ENCODE peak calls at places on chromosomes 2 and 18, in five cellular contexts. K, Z, T, L and W are unnamed samples.

GRCh38 chr2:143284087-143284675 is 155.0 kb downstream of the ARHGAP15 start:
- DNase-seq in K (no peak), Z (peak; percentile 40), T (no peak), L (no peak), W (peak; percentile 47)

GRCh38 chr2:240912878-240913809 is 7.0 kb downstream of the CROCC2 start:
- DNase-seq in K (no peak), Z (no peak), L (no peak), T (no peak), W (peak; percentile 26)

GRCh38 chr2:236318401-236318800 is 54.2 kb upstream of the ASB18 start:
- DNase-seq in K (no peak), L (no peak), Z (no peak), T (no peak), W (no peak)

GRCh38 chr2:235149736-235150135 is 197.9 kb downstream of the SH3BP4 start:
- DNase-seq in T (no peak), L (no peak), K (no peak), Z (no peak), W (no peak)

GRCh38 chr2:103183061-103183460 is 421.2 kb downstream of the TMEM182 start:
- DNase-seq in Z (no peak), L (no peak), T (no peak), K (no peak), W (no peak)

GRCh38 chr2:24824966-24825882 is 32.0 kb downstream of the CENPO start:
- DNase-seq in L (no peak), K (no peak), T (no peak), Z (no peak), W (no peak)

GRCh38 chr2:216700088-216700567 is 4.8 kb upstream of the IGFBP5 start:
- DNase-seq in Z (peak; percentile 26), K (no peak), T (no peak), L (no peak), W (no peak)

GRCh38 chr2:171707752-171708151 is 20.5 kb downstream of the DYNC1I2 start:
- DNase-seq in K (no peak), T (no peak), Z (no peak), L (no peak), W (no peak)

GRCh38 chr2:237669628-237670351 is 42.4 kb downstream of the LRRFIP1 start:
- DNase-seq in K (peak; percentile 99), L (no peak), Z (peak; percentile 100), T (peak; percentile 78), W (peak; percentile 100)

GRCh38 chr2:186589733-186590537 is at the start of gene ITGAV:
- DNase-seq in K (peak; percentile 78), T (peak; percentile 91), L (peak; percentile 74), Z (peak; percentile 87), W (peak; percentile 90)

GRCh38 chr2:27175330-27175729 is 26.5 kb downstream of the TCF23 start:
- DNase-seq in L (no peak), T (no peak), Z (peak; percentile 46), K (no peak), W (no peak)

GRCh38 chr2:201638331-201638730 is 5.0 kb downstream of the TMEM237 start:
- DNase-seq in T (no peak), L (no peak), K (no peak), Z (no peak), W (no peak)

GRCh38 chr2:108304975-108305374 is 16.3 kb downstream of the SULT1C2 start:
- DNase-seq in L (no peak), Z (no peak), T (no peak), K (no peak), W (no peak)

GRCh38 chr2:28956415-28956826 is 24.7 kb upstream of the TOGARAM2 start:
- DNase-seq in T (no peak), Z (peak; percentile 11), L (no peak), K (no peak), W (peak; percentile 34)
- H3K4me3 ChIP-seq in T (no peak overlapping the region), Z (no peak overlapping the region), L (peak overlapping the region; percentile 16), K (no peak overlapping the region), W (peak overlapping the region; percentile 63)

DNA sequence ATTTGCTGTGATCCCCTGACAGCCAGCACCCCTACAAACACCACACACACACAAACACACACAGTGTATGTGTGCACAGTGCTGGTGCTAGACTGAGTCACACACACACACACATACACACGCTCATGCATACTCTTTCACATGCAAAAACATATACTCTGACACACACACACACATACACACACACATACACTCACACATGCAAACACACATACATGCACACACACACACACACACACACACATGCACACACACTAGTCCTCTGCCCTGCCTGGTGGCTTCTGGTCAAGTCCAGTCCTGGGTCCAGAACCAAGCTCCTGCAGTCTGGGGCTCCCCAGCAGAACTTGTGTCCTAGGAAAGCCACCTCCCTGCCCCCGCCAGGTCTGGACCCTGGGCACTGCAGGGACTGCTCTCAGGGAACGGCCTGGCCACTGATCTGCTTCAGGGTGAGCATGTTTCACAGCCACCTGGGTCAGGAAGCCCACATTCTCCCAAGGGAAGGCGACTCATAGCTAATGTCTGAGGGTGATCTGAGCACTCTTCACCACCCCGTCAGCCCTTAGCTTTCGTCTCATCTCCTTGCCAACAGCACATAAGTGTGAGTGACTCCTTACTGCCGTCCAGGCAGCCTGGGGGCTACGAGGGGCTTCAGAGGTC is 88.2 kb downstream of the MCFD2 start:
- DNase-seq in L (no peak), Z (peak; percentile 79), T (no peak), K (peak; percentile 72), W (peak; percentile 68)
- H3K4me3 ChIP-seq in L (no peak overlapping the region), Z (no peak overlapping the region), T (no peak overlapping the region), K (no peak overlapping the region), W (no peak overlapping the region)

GRCh38 chr2:149180226-149180875 is 141.9 kb downstream of the LYPD6B start:
- DNase-seq in Z (peak; percentile 84), L (no peak), T (no peak), K (no peak), W (no peak)
- H3K4me3 ChIP-seq in Z (no peak overlapping the region), L (no peak overlapping the region), T (no peak overlapping the region), K (no peak overlapping the region), W (peak overlapping the region; percentile 23)

DNA sequence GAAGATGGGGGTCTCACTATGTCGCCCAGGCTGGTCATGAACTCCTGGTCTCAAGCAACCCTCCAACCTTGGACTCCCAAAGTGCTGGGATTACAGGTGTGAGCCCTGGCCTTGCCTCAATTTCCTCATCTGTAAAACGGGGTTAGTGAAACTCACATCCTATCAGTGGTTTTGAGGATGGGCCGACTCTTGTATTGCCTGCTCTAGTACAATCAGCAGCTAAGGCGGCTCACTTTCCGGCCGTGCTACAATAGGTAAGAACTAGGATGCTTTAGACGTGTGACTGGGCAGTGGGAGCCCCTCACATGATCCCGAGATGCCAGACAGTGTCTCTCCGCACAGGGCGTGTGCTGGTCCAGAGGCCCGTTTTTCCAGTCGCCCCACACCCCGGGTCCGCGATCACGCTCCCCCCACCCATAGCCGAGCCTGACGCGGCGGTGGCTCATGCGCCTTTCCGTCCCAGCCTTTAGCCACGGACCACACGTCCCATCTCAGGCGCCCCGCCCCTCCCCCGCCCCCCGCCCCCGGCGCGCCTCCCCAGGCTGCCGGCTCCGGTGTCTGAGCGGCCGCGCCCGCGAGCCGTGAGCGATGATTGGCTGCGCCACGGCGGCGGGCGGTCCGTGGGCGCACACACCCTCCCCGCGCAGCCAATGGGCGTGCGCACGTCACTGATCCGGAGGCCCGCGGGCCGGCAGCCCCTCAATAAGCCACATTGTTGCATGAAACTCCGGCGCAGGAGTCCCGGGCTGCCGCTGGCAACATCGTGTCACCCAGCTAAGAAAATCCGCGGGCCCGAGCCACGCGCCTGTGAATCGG is at the start of gene HK2:
- DNase-seq in L (peak; percentile 67), Z (peak; percentile 89), K (peak; percentile 81), T (peak; percentile 86), W (peak; percentile 97)
- H3K4me3 ChIP-seq in L (peak within 1 kb of the TSS; percentile 63), Z (peak within 1 kb of the TSS; percentile 86), K (peak within 1 kb of the TSS; percentile 93), T (peak within 1 kb of the TSS; percentile 75), W (peak within 1 kb of the TSS; percentile 59)

GRCh38 chr18:48896875-48897511 is 53.8 kb downstream of the SMAD7 start:
- DNase-seq in K (no peak), Z (peak; percentile 21), L (no peak), T (peak; percentile 64), W (no peak)
- H3K4me3 ChIP-seq in K (no peak overlapping the region), Z (no peak overlapping the region), L (no peak overlapping the region), T (no peak overlapping the region), W (no peak overlapping the region)

GRCh38 chr2:33136056-33136455 is 189.3 kb downstream of the LTBP1 start:
- DNase-seq in Z (no peak), L (no peak), T (no peak), K (no peak), W (no peak)

GRCh38 chr2:33134764-33135560 is 188.2 kb downstream of the LTBP1 start:
- DNase-seq in L (no peak), T (no peak), K (no peak), Z (peak; percentile 38), W (peak; percentile 47)

GRCh38 chr2:33134086-33134763 is 187.5 kb downstream of the LTBP1 start:
- DNase-seq in T (peak; percentile 65), Z (peak; percentile 99), L (no peak), K (peak; percentile 99), W (peak; percentile 98)

GRCh38 chr2:33136570-33136969 is 189.8 kb downstream of the LTBP1 start:
- DNase-seq in K (no peak), Z (no peak), T (no peak), L (no peak), W (no peak)

DNA sequence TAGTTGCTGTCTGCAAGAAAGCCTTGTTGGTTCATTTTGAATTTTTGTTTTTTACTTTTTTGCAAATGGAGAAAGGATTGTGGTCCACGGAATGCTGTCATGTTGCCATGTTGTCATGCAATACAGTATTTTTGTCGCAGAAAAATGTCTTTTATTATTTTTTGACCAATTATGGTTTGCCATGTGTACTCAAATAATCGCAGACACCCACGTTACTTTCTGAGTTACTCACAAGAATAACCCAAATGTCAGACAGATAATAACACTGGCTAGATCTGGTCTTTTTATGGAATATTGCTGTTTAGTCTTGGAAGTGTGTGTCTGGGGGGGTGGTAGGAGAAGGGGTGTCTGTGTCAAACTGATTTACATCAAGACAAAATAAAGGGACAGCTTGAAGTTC is 188.9 kb downstream of the LTBP1 start:
- DNase-seq in L (no peak), K (no peak), T (no peak), Z (peak; percentile 36), W (no peak)
- H3K4me3 ChIP-seq in L (peak overlapping the region; percentile 46), K (peak overlapping the region; percentile 73), T (peak overlapping the region; percentile 65), Z (peak overlapping the region; percentile 76), W (peak overlapping the region; percentile 64)

GRCh38 chr2:197972587-197972986 is 168.2 kb downstream of the PLCL1 start:
- DNase-seq in L (no peak), K (no peak), T (no peak), Z (no peak), W (no peak)
- H3K4me3 ChIP-seq in L (no peak overlapping the region), K (no peak overlapping the region), T (no peak overlapping the region), Z (no peak overlapping the region), W (no peak overlapping the region)

DNA sequence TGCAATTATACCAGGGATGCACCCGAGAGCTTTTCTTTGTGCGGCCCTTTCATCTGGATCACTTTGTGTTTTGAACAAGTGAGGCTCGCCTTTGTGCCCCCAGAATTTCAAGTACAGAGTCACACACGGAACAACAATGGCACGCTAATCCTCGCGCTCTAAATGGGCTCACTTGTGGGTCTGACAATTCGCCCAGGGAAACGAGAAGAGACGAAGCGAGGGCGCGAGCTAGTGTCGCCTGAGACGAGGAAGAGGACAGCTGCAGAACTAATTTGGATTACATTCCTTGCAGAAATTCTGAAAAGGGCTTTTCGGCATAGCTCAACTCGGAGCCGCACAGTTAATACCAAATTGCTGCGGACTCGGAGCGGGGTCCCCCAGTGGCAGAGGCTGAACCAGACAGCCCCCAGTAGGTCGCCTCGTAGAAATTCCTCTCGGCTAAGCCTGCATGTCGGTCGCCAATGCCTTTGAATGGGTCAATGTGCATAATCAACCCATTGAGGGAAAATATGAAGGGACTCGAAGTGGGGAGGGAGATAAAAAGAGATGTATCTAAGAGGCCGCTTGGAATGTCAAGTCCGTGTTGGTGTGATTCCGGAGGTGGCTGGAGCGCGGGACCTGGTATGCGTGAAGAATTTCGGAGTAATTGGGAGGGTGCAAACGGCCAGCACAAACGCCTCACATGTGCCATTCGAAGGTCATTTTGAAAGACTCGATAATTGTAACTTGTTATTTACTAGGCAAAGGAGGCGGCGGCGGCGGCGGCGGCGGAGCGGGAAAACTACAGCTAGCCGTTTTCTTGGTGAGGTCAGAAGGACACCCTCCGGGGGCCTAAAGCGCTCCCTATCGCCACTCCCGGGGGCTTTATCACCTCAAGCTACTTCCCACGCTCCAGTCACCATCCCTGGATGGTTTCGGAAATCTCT is 2.0 kb downstream of the ERBB4 start:
- DNase-seq in Z (no peak), L (peak; percentile 44), K (no peak), T (no peak), W (no peak)
- H3K4me3 ChIP-seq in Z (peak overlapping the region; percentile 27), L (peak overlapping the region; percentile 66), K (peak overlapping the region; percentile 58), T (peak overlapping the region; percentile 91), W (peak overlapping the region; percentile 65)